ENCODE peak calls at places on chromosomes 11 and 22, in five cellular contexts. G is K562, F is H1, I is HepG2, L is GM12878. N is an unnamed sample.

GRCh38 chr11:71568707-71569349 is 3.5 kb downstream of the KRTAP5-10 start:
- DNase-seq in G (no peak), F (no peak), I (no peak), L (no peak), N (no peak)

GRCh38 chr22:41551882-41552582 is 7.8 kb upstream of the POLR3H start:
- DNase-seq in G (no peak), F (no peak), I (no peak), L (no peak), N (no peak)

GRCh38 chr11:106827687-106828086 is 190.6 kb downstream of the GUCY1A2 start:
- DNase-seq in G (no peak), F (no peak), I (no peak), L (no peak), N (no peak)

GRCh38 chr11:23013509-23013908 is 153.2 kb upstream of the CCDC179 start:
- DNase-seq in G (no peak), F (no peak), I (no peak), L (no peak), N (no peak)

GRCh38 chr11:69558519-69558941 is 77.1 kb downstream of the LINC01488 start:
- DNase-seq in G (no peak), F (no peak), I (no peak), L (no peak), N (no peak)

GRCh38 chr11:111388842-111389241 is 9.8 kb upstream of the POU2AF1 start:
- DNase-seq in G (no peak), F (no peak), I (no peak), L (no peak), N (no peak)

GRCh38 chr22:19674929-19675253 is 39.4 kb upstream of the SEPTIN5 start:
- DNase-seq in G (peak), F (no peak), I (no peak), L (no peak), N (no peak)

GRCh38 chr11:504053-504993 is 2.7 kb downstream of the RNH1 start:
- DNase-seq in G (peak), F (no peak), I (no peak), L (no peak), N (no peak)

GRCh38 chr22:37016134-37016910 is 2.9 kb downstream of the TST start:
- DNase-seq in G (no peak), F (no peak), I (no peak), L (no peak), N (no peak)

GRCh38 chr11:69542314-69543168 is 61.1 kb downstream of the LINC01488 start:
- DNase-seq in G (peak), F (no peak), I (no peak), L (no peak), N (no peak)

GRCh38 chr11:126930100-126930841 is 70.3 kb downstream of the KIRREL3 start:
- DNase-seq in G (no peak), F (no peak), I (no peak), L (no peak), N (no peak)

GRCh38 chr11:29019960-29020683 is 911.9 kb downstream of the METTL15 start:
- DNase-seq in G (no peak), F (no peak), I (no peak), L (no peak), N (peak)

GRCh38 chr11:78350646-78351165 is 66.9 kb downstream of the GAB2 start:
- DNase-seq in G (no peak), F (no peak), I (no peak), L (peak), N (no peak)

GRCh38 chr11:43419460-43419859 is 60.7 kb downstream of the TTC17 start:
- DNase-seq in G (peak), F (no peak), I (peak), L (no peak), N (peak)

GRCh38 chr22:37569921-37570660 is 9.8 kb downstream of the LGALS2 start:
- DNase-seq in G (peak), F (no peak), I (no peak), L (no peak), N (no peak)

GRCh38 chr22:27489265-27489675 is 312.3 kb downstream of the MN1 start:
- DNase-seq in G (no peak), F (no peak), I (peak), L (no peak), N (no peak)

GRCh38 chr11:48096588-48097525 is 116.5 kb downstream of the PTPRJ start:
- DNase-seq in G (no peak), F (no peak), I (peak), L (no peak), N (peak)

GRCh38 chr11:65558002-65558784 is at the start of gene LTBP3:
- DNase-seq in G (peak), F (no peak), I (peak), L (no peak), N (no peak)

GRCh38 chr22:39800790-39801540 is 92.6 kb downstream of the ENTHD1 start:
- DNase-seq in G (peak), F (no peak), I (no peak), L (no peak), N (no peak)

DNA sequence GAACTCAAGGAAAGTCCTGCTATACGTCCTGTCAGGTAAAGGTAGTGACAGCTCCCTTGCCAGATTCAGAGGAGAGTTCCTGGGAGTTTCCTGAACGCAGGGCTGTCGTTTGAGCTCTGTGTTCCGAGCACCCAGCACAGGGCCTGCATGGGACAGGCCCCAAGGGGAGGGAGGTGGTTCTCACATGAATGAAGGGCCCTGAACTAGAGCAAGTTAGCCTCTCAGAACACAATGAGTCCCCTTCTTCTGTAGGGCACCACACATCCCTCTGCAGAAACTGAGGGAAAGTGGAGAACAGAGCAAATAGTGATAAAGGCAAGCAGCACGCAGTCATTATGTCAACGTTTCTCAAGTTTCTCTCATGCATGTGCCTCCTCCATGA is 35.3 kb downstream of the NEU3 start:
- DNase-seq in G (no peak), F (no peak), I (no peak), L (no peak), N (no peak)
- TF ChIP-seq SRF in G (no peak), F (no peak), I (no peak), L (no peak), N (no peak)

GRCh38 chr11:75035911-75036536 is 47.3 kb downstream of the NEU3 start:
- DNase-seq in G (no peak), F (no peak), I (no peak), L (no peak), N (peak)
- TF ChIP-seq SRF in G (no peak), F (no peak), I (no peak), L (no peak), N (no peak)

GRCh38 chr22:45683248-45683647 is 11.6 kb downstream of the ATXN10 start:
- DNase-seq in G (no peak), F (no peak), I (no peak), L (no peak), N (no peak)
- TF ChIP-seq SRF in G (no peak), F (no peak), I (no peak), L (no peak), N (no peak)

DNA sequence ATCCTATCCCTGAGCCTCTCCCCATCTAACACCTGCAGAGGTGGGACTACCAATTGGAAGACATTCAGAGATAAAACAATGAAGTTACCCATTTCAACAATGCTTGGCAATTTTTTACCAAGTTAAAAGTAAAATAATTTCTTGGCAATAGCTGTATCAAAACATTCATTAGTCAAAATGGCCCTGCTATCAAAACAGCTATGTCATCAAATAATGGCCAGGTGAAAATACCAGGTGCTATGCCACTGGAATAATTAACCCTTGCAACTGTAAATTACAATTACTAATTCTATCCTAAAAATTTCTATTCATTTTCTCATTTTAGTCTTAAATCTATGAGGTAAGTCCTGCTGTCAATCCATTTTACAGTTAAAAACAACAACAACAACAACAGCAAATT is 43.3 kb downstream of the NOX4 start:
- DNase-seq in G (no peak), F (no peak), I (no peak), L (no peak), N (no peak)
- TF ChIP-seq SRF in G (no peak), F (no peak), I (no peak), L (no peak), N (no peak)

GRCh38 chr22:31895317-31896133 is 48.8 kb upstream of the YWHAH start:
- DNase-seq in G (peak), F (no peak), I (no peak), L (no peak), N (no peak)
- TF ChIP-seq SRF in G (no peak), F (no peak), I (no peak), L (no peak), N (no peak)

N was measured in HCT116.